ENCODE peak calls at places on chromosomes 5 and 9, in ten cellular contexts. One of them, this sample, is unnamed.

GRCh38 chr5:38692780-38693507 is 136.5 kb upstream of the LIFR start:
- DNase-seq in AG09309: no peak
- DNase-seq in body of pancreas: no peak
- DNase-seq in GM23338: no peak
- DNase-seq in GM06990: no peak
- DNase-seq in hepatocyte: peak
- DNase-seq in fibroblast of pulmonary artery: no peak
- DNase-seq in adrenal gland: no peak
- DNase-seq in transverse colon: no peak
- DNase-seq in cardiac muscle cell: no peak
- DNase-seq in this sample: no peak

GRCh38 chr5:121887727-121888126 is 36.0 kb downstream of the FTMT start:
- DNase-seq in transverse colon: no peak
- DNase-seq in GM23338: no peak
- DNase-seq in body of pancreas: no peak
- DNase-seq in cardiac muscle cell: no peak
- DNase-seq in adrenal gland: no peak
- DNase-seq in hepatocyte: no peak
- DNase-seq in AG09309: no peak
- DNase-seq in fibroblast of pulmonary artery: no peak
- DNase-seq in GM06990: no peak
- DNase-seq in this sample: no peak

GRCh38 chr5:95027151-95027721 is 257.7 kb downstream of the MCTP1 start:
- DNase-seq in cardiac muscle cell: no peak
- DNase-seq in body of pancreas: no peak
- DNase-seq in adrenal gland: no peak
- DNase-seq in hepatocyte: no peak
- DNase-seq in GM23338: no peak
- DNase-seq in GM06990: no peak
- DNase-seq in AG09309: no peak
- DNase-seq in transverse colon: no peak
- DNase-seq in fibroblast of pulmonary artery: no peak
- DNase-seq in this sample: no peak

GRCh38 chr9:13755551-13755950 is 476.1 kb upstream of the MPDZ start:
- DNase-seq in hepatocyte: no peak
- DNase-seq in GM06990: no peak
- DNase-seq in AG09309: no peak
- DNase-seq in transverse colon: no peak
- DNase-seq in cardiac muscle cell: no peak
- DNase-seq in body of pancreas: no peak
- DNase-seq in GM23338: no peak
- DNase-seq in fibroblast of pulmonary artery: no peak
- DNase-seq in adrenal gland: no peak
- DNase-seq in this sample: no peak

GRCh38 chr9:69054989-69055388 is 19.4 kb downstream of the FXN start:
- DNase-seq in AG09309: no peak
- DNase-seq in GM23338: no peak
- DNase-seq in adrenal gland: no peak
- DNase-seq in hepatocyte: no peak
- DNase-seq in transverse colon: no peak
- DNase-seq in cardiac muscle cell: no peak
- DNase-seq in GM06990: no peak
- DNase-seq in body of pancreas: no peak
- DNase-seq in fibroblast of pulmonary artery: no peak
- DNase-seq in this sample: no peak

GRCh38 chr9:129262261-129262660 is 84.2 kb upstream of the IER5L start:
- DNase-seq in GM23338: no peak
- DNase-seq in fibroblast of pulmonary artery: no peak
- DNase-seq in body of pancreas: no peak
- DNase-seq in AG09309: no peak
- DNase-seq in adrenal gland: no peak
- DNase-seq in GM06990: no peak
- DNase-seq in cardiac muscle cell: no peak
- DNase-seq in transverse colon: no peak
- DNase-seq in hepatocyte: no peak
- DNase-seq in this sample: no peak

GRCh38 chr5:170751631-170752030 is 31.9 kb upstream of the GABRP start:
- DNase-seq in body of pancreas: no peak
- DNase-seq in fibroblast of pulmonary artery: no peak
- DNase-seq in hepatocyte: no peak
- DNase-seq in adrenal gland: no peak
- DNase-seq in transverse colon: no peak
- DNase-seq in cardiac muscle cell: no peak
- DNase-seq in GM06990: no peak
- DNase-seq in GM23338: no peak
- DNase-seq in AG09309: no peak
- DNase-seq in this sample: no peak

GRCh38 chr9:114386886-114387677 is 700 bp downstream of the AKNA start:
- DNase-seq in transverse colon: peak
- DNase-seq in AG09309: no peak
- DNase-seq in GM06990: peak
- DNase-seq in GM23338: no peak
- DNase-seq in adrenal gland: peak
- DNase-seq in body of pancreas: no peak
- DNase-seq in hepatocyte: peak
- DNase-seq in cardiac muscle cell: peak
- DNase-seq in fibroblast of pulmonary artery: no peak
- DNase-seq in this sample: peak

GRCh38 chr5:156366536-156366935 is 39.6 kb downstream of the SGCD start:
- DNase-seq in GM06990: no peak
- DNase-seq in GM23338: no peak
- DNase-seq in AG09309: no peak
- DNase-seq in transverse colon: no peak
- DNase-seq in body of pancreas: no peak
- DNase-seq in hepatocyte: no peak
- DNase-seq in cardiac muscle cell: no peak
- DNase-seq in fibroblast of pulmonary artery: no peak
- DNase-seq in adrenal gland: no peak
- DNase-seq in this sample: no peak

GRCh38 chr5:180136661-180137381 is 65.3 kb upstream of the RNF130 start:
- DNase-seq in fibroblast of pulmonary artery: no peak
- DNase-seq in body of pancreas: no peak
- DNase-seq in GM23338: no peak
- DNase-seq in adrenal gland: no peak
- DNase-seq in transverse colon: no peak
- DNase-seq in GM06990: no peak
- DNase-seq in AG09309: no peak
- DNase-seq in hepatocyte: no peak
- DNase-seq in cardiac muscle cell: no peak
- DNase-seq in this sample: no peak

GRCh38 chr5:89901983-89902382 is 507.6 kb downstream of the CETN3 start:
- DNase-seq in fibroblast of pulmonary artery: no peak
- DNase-seq in hepatocyte: no peak
- DNase-seq in AG09309: no peak
- DNase-seq in GM23338: no peak
- DNase-seq in cardiac muscle cell: no peak
- DNase-seq in transverse colon: peak
- DNase-seq in GM06990: no peak
- DNase-seq in body of pancreas: no peak
- DNase-seq in adrenal gland: no peak
- DNase-seq in this sample: no peak

GRCh38 chr5:56301041-56301440 is 67.9 kb upstream of the ANKRD55 start:
- DNase-seq in hepatocyte: no peak
- DNase-seq in fibroblast of pulmonary artery: peak
- DNase-seq in body of pancreas: no peak
- DNase-seq in cardiac muscle cell: no peak
- DNase-seq in transverse colon: no peak
- DNase-seq in adrenal gland: no peak
- DNase-seq in GM23338: no peak
- DNase-seq in GM06990: no peak
- DNase-seq in AG09309: no peak
- DNase-seq in this sample: no peak

GRCh38 chr5:144511581-144512072 is 341.0 kb downstream of the KCTD16 start:
- DNase-seq in AG09309: no peak
- DNase-seq in GM06990: no peak
- DNase-seq in body of pancreas: peak
- DNase-seq in GM23338: no peak
- DNase-seq in fibroblast of pulmonary artery: no peak
- DNase-seq in adrenal gland: no peak
- DNase-seq in transverse colon: no peak
- DNase-seq in hepatocyte: no peak
- DNase-seq in cardiac muscle cell: no peak
- DNase-seq in this sample: no peak

GRCh38 chr9:113771199-113771598 is 104.9 kb upstream of the ZNF618 start:
- DNase-seq in transverse colon: no peak
- DNase-seq in cardiac muscle cell: no peak
- DNase-seq in hepatocyte: no peak
- DNase-seq in body of pancreas: no peak
- DNase-seq in GM06990: no peak
- DNase-seq in AG09309: no peak
- DNase-seq in adrenal gland: no peak
- DNase-seq in GM23338: no peak
- DNase-seq in fibroblast of pulmonary artery: no peak
- DNase-seq in this sample: no peak

GRCh38 chr5:32076699-32077695 is 97.1 kb downstream of the GOLPH3 start:
- DNase-seq in body of pancreas: peak
- DNase-seq in fibroblast of pulmonary artery: peak
- DNase-seq in transverse colon: peak
- DNase-seq in adrenal gland: peak
- DNase-seq in GM23338: peak
- DNase-seq in AG09309: peak
- DNase-seq in cardiac muscle cell: peak
- DNase-seq in hepatocyte: peak
- DNase-seq in GM06990: no peak
- DNase-seq in this sample: peak

GRCh38 chr9:94160594-94161501 is 76.6 kb downstream of the PTPDC1 start:
- DNase-seq in fibroblast of pulmonary artery: no peak
- DNase-seq in cardiac muscle cell: no peak
- DNase-seq in transverse colon: no peak
- DNase-seq in body of pancreas: no peak
- DNase-seq in AG09309: no peak
- DNase-seq in hepatocyte: peak
- DNase-seq in GM06990: no peak
- DNase-seq in GM23338: no peak
- DNase-seq in adrenal gland: no peak
- DNase-seq in this sample: no peak

DNA sequence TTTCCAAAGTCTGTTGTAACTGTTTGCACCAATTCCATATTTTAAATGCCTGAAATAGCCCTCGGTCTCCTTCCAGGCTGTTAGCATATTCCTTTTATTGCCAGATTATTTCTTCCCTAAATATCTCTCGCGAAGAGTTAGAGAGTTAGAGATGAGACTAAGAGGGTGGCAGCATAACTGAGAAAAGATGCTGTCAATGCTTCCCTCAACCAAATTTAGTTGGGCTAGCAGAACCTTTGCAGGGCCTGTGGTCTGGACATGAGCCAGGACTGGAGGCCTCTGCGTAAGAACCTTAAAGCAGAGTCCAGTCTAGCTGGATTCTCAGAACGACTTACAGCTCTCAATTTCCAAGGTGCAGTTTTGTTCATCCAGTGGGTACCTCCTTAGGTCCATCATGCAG is 135.9 kb downstream of the GABRB2 start:
- DNase-seq in adrenal gland: peak
- DNase-seq in cardiac muscle cell: peak
- DNase-seq in GM23338: no peak
- DNase-seq in hepatocyte: no peak
- DNase-seq in transverse colon: no peak
- DNase-seq in fibroblast of pulmonary artery: no peak
- DNase-seq in body of pancreas: no peak
- DNase-seq in GM06990: no peak
- DNase-seq in AG09309: no peak
- DNase-seq in this sample: no peak
- H3K4me3 ChIP-seq in adrenal gland: no peak
- H3K4me3 ChIP-seq in cardiac muscle cell: no peak
- H3K4me3 ChIP-seq in GM23338: no peak
- H3K4me3 ChIP-seq in hepatocyte: no peak
- H3K4me3 ChIP-seq in transverse colon: no peak
- H3K4me3 ChIP-seq in fibroblast of pulmonary artery: no peak
- H3K4me3 ChIP-seq in body of pancreas: no peak
- H3K4me3 ChIP-seq in GM06990: no peak
- H3K4me3 ChIP-seq in AG09309: no peak
- H3K4me3 ChIP-seq in this sample: no peak

DNA sequence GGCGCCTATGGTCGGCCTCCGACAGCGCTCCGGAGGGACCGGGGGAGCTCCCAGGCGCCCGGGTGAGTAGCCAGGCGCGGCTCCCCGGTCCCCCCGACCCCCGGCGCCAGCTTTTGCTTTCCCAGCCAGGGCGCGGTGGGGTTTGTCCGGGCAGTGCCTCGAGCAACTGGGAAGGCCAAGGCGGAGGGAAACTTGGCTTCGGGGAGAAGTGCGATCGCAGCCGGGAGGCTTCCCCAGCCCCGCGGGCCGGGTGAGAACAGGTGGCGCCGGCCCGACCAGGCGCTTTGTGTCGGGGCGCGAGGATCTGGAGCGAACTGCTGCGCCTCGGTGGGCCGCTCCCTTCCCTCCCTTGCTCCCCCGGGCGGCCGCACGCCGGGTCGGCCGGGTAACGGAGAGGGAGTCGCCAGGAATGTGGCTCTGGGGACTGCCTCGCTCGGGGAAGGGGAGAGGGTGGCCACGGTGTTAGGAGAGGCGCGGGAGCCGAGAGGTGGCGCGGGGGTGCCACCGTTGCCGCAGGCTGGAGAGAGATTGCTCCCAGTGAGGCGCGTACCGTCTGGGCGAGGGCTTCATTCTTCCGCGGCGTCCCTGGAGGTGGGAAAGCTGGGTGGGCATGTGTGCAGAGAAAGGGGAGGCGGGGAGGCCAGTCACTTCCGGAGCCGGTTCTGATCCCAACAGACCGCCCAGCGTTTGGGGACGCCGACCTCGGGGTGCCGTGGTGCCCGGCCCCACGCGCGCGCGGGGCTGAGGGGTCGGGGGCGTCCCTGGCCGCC is 564 bp downstream of the DAPK1 start:
- DNase-seq in GM06990: peak
- DNase-seq in adrenal gland: peak
- DNase-seq in hepatocyte: peak
- DNase-seq in cardiac muscle cell: peak
- DNase-seq in body of pancreas: peak
- DNase-seq in transverse colon: peak
- DNase-seq in AG09309: no peak
- DNase-seq in fibroblast of pulmonary artery: peak
- DNase-seq in GM23338: peak
- DNase-seq in this sample: peak
- TF ChIP-seq CTCF in GM06990: peak
- TF ChIP-seq CTCF in adrenal gland: no peak
- TF ChIP-seq CTCF in hepatocyte: peak
- TF ChIP-seq CTCF in cardiac muscle cell: peak
- TF ChIP-seq CTCF in body of pancreas: peak
- TF ChIP-seq CTCF in transverse colon: peak
- TF ChIP-seq CTCF in AG09309: peak
- TF ChIP-seq CTCF in fibroblast of pulmonary artery: no peak
- TF ChIP-seq CTCF in GM23338: peak
- TF ChIP-seq CTCF in this sample: no peak

GRCh38 chr9:35910613-35911488 is 1.6 kb downstream of the SPAAR start:
- DNase-seq in cardiac muscle cell: peak
- DNase-seq in body of pancreas: peak
- DNase-seq in fibroblast of pulmonary artery: peak
- DNase-seq in transverse colon: peak
- DNase-seq in GM23338: peak
- DNase-seq in AG09309: no peak
- DNase-seq in GM06990: no peak
- DNase-seq in adrenal gland: peak
- DNase-seq in hepatocyte: peak
- DNase-seq in this sample: peak
- H3K4me3 ChIP-seq in cardiac muscle cell: no peak
- H3K4me3 ChIP-seq in body of pancreas: no peak
- H3K4me3 ChIP-seq in fibroblast of pulmonary artery: no peak
- H3K4me3 ChIP-seq in transverse colon: no peak
- H3K4me3 ChIP-seq in GM23338: no peak
- H3K4me3 ChIP-seq in AG09309: no peak
- H3K4me3 ChIP-seq in GM06990: no peak
- H3K4me3 ChIP-seq in adrenal gland: no peak
- H3K4me3 ChIP-seq in hepatocyte: no peak
- H3K4me3 ChIP-seq in this sample: peak

GRCh38 chr5:173629628-173630027 is 13.2 kb upstream of the BOD1 start:
- DNase-seq in GM06990: peak
- DNase-seq in body of pancreas: no peak
- DNase-seq in adrenal gland: no peak
- DNase-seq in GM23338: peak
- DNase-seq in fibroblast of pulmonary artery: no peak
- DNase-seq in hepatocyte: no peak
- DNase-seq in AG09309: no peak
- DNase-seq in cardiac muscle cell: no peak
- DNase-seq in transverse colon: no peak
- DNase-seq in this sample: no peak
- TF ChIP-seq CTCF in GM06990: peak
- TF ChIP-seq CTCF in body of pancreas: no peak
- TF ChIP-seq CTCF in adrenal gland: peak
- TF ChIP-seq CTCF in GM23338: peak
- TF ChIP-seq CTCF in fibroblast of pulmonary artery: peak
- TF ChIP-seq CTCF in hepatocyte: no peak
- TF ChIP-seq CTCF in AG09309: peak
- TF ChIP-seq CTCF in cardiac muscle cell: peak
- TF ChIP-seq CTCF in transverse colon: no peak
- TF ChIP-seq CTCF in this sample: peak